ENCODE peak calls at places on chromosome 9, in five cellular contexts. H, C, W, F and Y are unnamed samples.

GRCh38 chr9:69149321-69149807 is 24.7 kb upstream of the TJP2 start:
- DNase-seq in H (peak; percentile 36), C (no peak), W (no peak), F (no peak), Y (no peak)

GRCh38 chr9:114153761-114154596 is 1.4 kb upstream of the COL27A1 start:
- DNase-seq in H (peak; percentile 64), C (no peak), W (peak; percentile 21), F (peak; percentile 57), Y (no peak)

GRCh38 chr9:87698069-87698809 is 27.7 kb upstream of the CTSL start:
- DNase-seq in H (no peak), C (no peak), W (no peak), F (no peak), Y (no peak)

GRCh38 chr9:33884856-33885701 is 68.1 kb downstream of the UBE2R2 start:
- DNase-seq in H (peak; percentile 66), C (no peak), W (no peak), F (no peak), Y (no peak)

GRCh38 chr9:113373676-113374392 is 3.0 kb downstream of the HDHD3 start:
- DNase-seq in H (no peak), C (no peak), W (no peak), F (no peak), Y (no peak)

GRCh38 chr9:131099088-131099611 is 2.8 kb downstream of the AIF1L start:
- DNase-seq in H (no peak), C (no peak), W (no peak), F (no peak), Y (no peak)

GRCh38 chr9:15182755-15183154 is 124.3 kb downstream of the TTC39B start:
- DNase-seq in H (no peak), C (no peak), W (no peak), F (no peak), Y (no peak)

GRCh38 chr9:16282718-16283117 is 587.8 kb downstream of the BNC2 start:
- DNase-seq in H (no peak), C (no peak), W (no peak), F (no peak), Y (no peak)

GRCh38 chr9:94758844-94759243 is 32.3 kb downstream of the AOPEP start:
- DNase-seq in H (no peak), C (no peak), W (no peak), F (no peak), Y (no peak)

GRCh38 chr9:469672-470040 is 255.0 kb downstream of the DOCK8 start:
- DNase-seq in H (no peak), C (no peak), W (no peak), F (peak; percentile 55), Y (peak; percentile 25)

GRCh38 chr9:31677877-31678276 is 706.6 kb upstream of the ACO1 start:
- DNase-seq in H (no peak), C (no peak), W (no peak), F (no peak), Y (no peak)

GRCh38 chr9:31677415-31677814 is 707.0 kb upstream of the ACO1 start:
- DNase-seq in H (no peak), C (no peak), W (no peak), F (no peak), Y (no peak)

GRCh38 chr9:31683126-31683525 is 701.3 kb upstream of the ACO1 start:
- DNase-seq in H (no peak), C (no peak), W (no peak), F (no peak), Y (no peak)
- TF ChIP-seq CTCF in H (no peak), C (no peak), W (no peak), F (no peak), Y (no peak)

GRCh38 chr9:124766815-124767554 is 4.1 kb downstream of the NR6A1 start:
- DNase-seq in H (no peak), C (no peak), W (peak; percentile 39), F (no peak), Y (no peak)

GRCh38 chr9:124762633-124763032 is 8.5 kb downstream of the NR6A1 start:
- DNase-seq in H (no peak), C (no peak), W (no peak), F (no peak), Y (no peak)

GRCh38 chr9:124766326-124766725 is 4.8 kb downstream of the NR6A1 start:
- DNase-seq in H (no peak), C (no peak), W (no peak), F (no peak), Y (no peak)

GRCh38 chr9:124765439-124765835 is 5.7 kb downstream of the NR6A1 start:
- DNase-seq in H (no peak), C (no peak), W (no peak), F (no peak), Y (no peak)

DNA sequence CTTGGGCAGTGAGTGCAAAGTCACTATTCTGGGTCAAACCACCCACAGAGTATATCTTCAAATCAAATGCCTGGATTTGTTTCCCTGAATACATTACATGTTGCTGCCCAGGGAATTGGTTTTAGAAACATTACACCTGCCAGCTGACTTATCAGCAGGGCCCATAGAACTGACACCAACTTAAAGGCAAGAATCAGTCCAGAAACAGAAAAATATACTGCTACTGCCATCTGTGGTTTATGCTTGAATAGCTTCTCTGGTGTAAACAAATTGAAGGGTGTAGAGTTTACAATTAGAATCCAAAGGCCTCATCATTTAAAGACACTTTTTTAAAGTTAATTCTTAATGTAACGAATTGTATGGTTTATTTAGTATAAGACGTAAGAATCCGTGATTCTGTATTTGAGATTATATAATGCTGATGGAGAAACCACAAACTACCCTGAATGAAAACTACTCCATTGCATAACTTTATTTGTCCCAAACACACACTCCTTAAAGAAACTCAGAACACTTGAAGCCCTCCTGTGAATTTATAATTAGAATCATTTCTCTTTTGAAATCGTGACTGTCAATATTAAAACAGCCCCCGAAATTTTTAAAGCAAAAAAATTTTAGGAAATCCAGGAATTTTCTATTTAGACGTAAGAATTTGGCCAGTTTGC is 6.2 kb downstream of the NR6A1 start:
- DNase-seq in H (no peak), C (no peak), W (peak; percentile 52), F (no peak), Y (no peak)
- TF ChIP-seq CTCF in H (no peak), C (peak; percentile 52), W (peak; percentile 10), F (no peak), Y (no peak)

GRCh38 chr9:137590469-137591383 is at the start of gene ZMYND19:
- DNase-seq in H (peak; percentile 96), C (peak; percentile 91), W (peak; percentile 88), F (peak; percentile 95), Y (peak; percentile 91)
- TF ChIP-seq CTCF in H (no peak), C (no peak), W (no peak), F (no peak), Y (no peak)

GRCh38 chr9:3181049-3181953 is 337.4 kb upstream of the PUM3 start:
- DNase-seq in H (peak; percentile 73), C (peak; percentile 26), W (peak; percentile 61), F (peak; percentile 55), Y (no peak)
- TF ChIP-seq CTCF in H (peak; percentile 46), C (peak; percentile 70), W (peak; percentile 44), F (peak; percentile 14), Y (no peak)

GRCh38 chr9:96447406-96447805 is 2.6 kb upstream of the HABP4 start:
- DNase-seq in H (no peak), C (no peak), W (no peak), F (no peak), Y (no peak)

GRCh38 chr9:96437454-96437853 is 12.5 kb upstream of the HABP4 start:
- DNase-seq in H (no peak), C (no peak), W (no peak), F (no peak), Y (no peak)

GRCh38 chr9:96440671-96441199 is 9.2 kb upstream of the HABP4 start:
- DNase-seq in H (no peak), C (no peak), W (no peak), F (no peak), Y (no peak)

GRCh38 chr9:96441798-96442445 is 8.0 kb upstream of the HABP4 start:
- DNase-seq in H (no peak), C (no peak), W (peak; percentile 76), F (no peak), Y (no peak)

DNA sequence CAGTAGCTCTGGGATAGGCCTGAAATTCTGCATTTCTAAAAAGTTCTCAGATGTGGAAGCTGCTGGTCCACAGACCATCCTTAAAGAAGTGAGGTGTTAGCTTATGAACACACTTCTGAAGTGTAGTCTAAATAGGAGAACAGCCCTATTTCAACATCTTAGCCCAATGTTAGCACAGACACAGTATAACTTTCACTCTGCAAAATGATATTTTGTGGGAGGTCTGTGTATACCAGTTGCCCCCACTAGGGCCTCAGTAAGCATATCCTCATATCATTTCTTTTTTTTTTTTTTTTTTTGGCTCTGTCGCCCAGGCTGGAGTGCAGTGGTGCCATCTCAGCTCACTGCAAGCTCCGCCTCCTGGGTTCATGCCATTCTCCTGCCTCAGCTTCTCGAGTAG is 7.5 kb upstream of the HABP4 start:
- DNase-seq in H (no peak), C (no peak), W (peak; percentile 50), F (no peak), Y (no peak)
- TF ChIP-seq CTCF in H (peak; percentile 26), C (no peak), W (no peak), F (no peak), Y (no peak)

GRCh38 chr9:18149457-18150011 is 324.4 kb upstream of the ADAMTSL1 start:
- DNase-seq in H (no peak), C (no peak), W (no peak), F (no peak), Y (no peak)
- TF ChIP-seq CTCF in H (no peak), C (no peak), W (no peak), F (no peak), Y (no peak)

GRCh38 chr9:132546148-132547051 is 36.0 kb upstream of the BARHL1 start:
- DNase-seq in H (peak; percentile 65), C (peak; percentile 63), W (peak; percentile 12), F (peak; percentile 51), Y (no peak)
- TF ChIP-seq CTCF in H (peak; percentile 69), C (peak; percentile 75), W (peak; percentile 26), F (peak; percentile 7), Y (no peak)